ENCODE peak calls at places on chromosome 7, in five cellular contexts. I is WERI-Rb-1, T is upper lobe of right lung, W is fibroblast of lung, E is IMR-90. Q is an unnamed sample.

GRCh38 chr7:47475880-47476227 is 106.1 kb downstream of the TNS3 start:
- DNase-seq in E (no peak), I (no peak), T (no peak), W (no peak), Q (no peak)

GRCh38 chr7:17019106-17019505 is 137.3 kb upstream of the AGR3 start:
- DNase-seq in W (peak; percentile 27), E (no peak), I (no peak), T (no peak), Q (no peak)

GRCh38 chr7:25820432-25821040 is 331.5 kb upstream of the NFE2L3 start:
- DNase-seq in I (peak; percentile 16), W (no peak), E (no peak), T (no peak), Q (no peak)

GRCh38 chr7:47586925-47587324 is 5.0 kb upstream of the TNS3 start:
- DNase-seq in E (no peak), W (no peak), T (no peak), I (no peak), Q (no peak)

GRCh38 chr7:128940494-128941322 is 3.0 kb downstream of the IRF5 start:
- DNase-seq in T (peak; percentile 88), W (no peak), E (no peak), I (no peak), Q (no peak)

GRCh38 chr7:5360451-5360850 is 63.2 kb downstream of the TNRC18 start:
- DNase-seq in E (no peak), W (no peak), T (no peak), I (no peak), Q (no peak)

GRCh38 chr7:39098506-39098905 is 120.8 kb downstream of the POU6F2 start:
- DNase-seq in I (no peak), E (no peak), W (no peak), T (no peak), Q (no peak)

GRCh38 chr7:133484135-133484534 is 231.3 kb downstream of the EXOC4 start:
- DNase-seq in I (peak; percentile 12), E (no peak), T (no peak), W (peak; percentile 77), Q (no peak)

GRCh38 chr7:40649247-40649646 is 514.4 kb downstream of the SUGCT start:
- DNase-seq in W (no peak), E (no peak), T (no peak), I (no peak), Q (no peak)

GRCh38 chr7:70693300-70693689 is 438.6 kb upstream of the GALNT17 start:
- DNase-seq in E (no peak), I (no peak), W (peak; percentile 78), T (peak; percentile 69), Q (peak; percentile 59)

GRCh38 chr7:24756989-24757798 is at the start of gene GSDME:
- DNase-seq in W (peak; percentile 68), I (peak; percentile 56), T (peak; percentile 81), E (peak; percentile 59), Q (no peak)

GRCh38 chr7:84073476-84073875 is 121.1 kb downstream of the SEMA3A start:
- DNase-seq in T (no peak), W (peak; percentile 61), I (no peak), E (peak; percentile 67), Q (no peak)

GRCh38 chr7:27996141-27996540 is 184.5 kb downstream of the JAZF1 start:
- DNase-seq in I (no peak), E (no peak), W (no peak), T (no peak), Q (no peak)

GRCh38 chr7:28062197-28062988 is 118.2 kb downstream of the JAZF1 start:
- DNase-seq in T (peak; percentile 82), E (peak; percentile 65), I (peak; percentile 68), W (peak; percentile 44), Q (no peak)

GRCh38 chr7:149216402-149216801 is 21.1 kb downstream of the ZNF282 start:
- DNase-seq in E (no peak), W (no peak), I (no peak), T (no peak), Q (no peak)

GRCh38 chr7:154832557-154833138 is 170.3 kb downstream of the PAXIP1 start:
- DNase-seq in T (no peak), I (peak; percentile 22), W (no peak), E (no peak), Q (no peak)

GRCh38 chr7:136654406-136654805 is 214.0 kb upstream of the CHRM2 start:
- DNase-seq in I (no peak), E (no peak), W (peak; percentile 21), T (no peak), Q (no peak)

GRCh38 chr7:106599343-106599698 is 61.6 kb downstream of the CCDC71L start:
- DNase-seq in E (no peak), W (no peak), I (no peak), T (no peak), Q (no peak)

GRCh38 chr7:166370-167060 is 25.9 kb upstream of the FAM20C start:
- DNase-seq in T (peak; percentile 61), I (no peak), W (no peak), E (no peak), Q (no peak)

GRCh38 chr7:2159176-2159520 is 73.6 kb downstream of the MAD1L1 start:
- DNase-seq in E (no peak), T (peak; percentile 62), W (no peak), I (no peak), Q (no peak)

GRCh38 chr7:12550956-12551355 is 19.6 kb upstream of the SCIN start:
- DNase-seq in W (peak; percentile 88), T (no peak), E (peak; percentile 28), I (no peak), Q (no peak)

GRCh38 chr7:96328016-96328415 is 6.1 kb upstream of the SLC25A13 start:
- DNase-seq in T (no peak), E (no peak), W (no peak), I (no peak), Q (no peak)

GRCh38 chr7:91249506-91250233 is 14.6 kb upstream of the FZD1 start:
- DNase-seq in E (peak; percentile 76), T (no peak), W (peak; percentile 76), I (no peak), Q (peak; percentile 71)

GRCh38 chr7:151404216-151405011 is 5.4 kb downstream of the WDR86 start:
- DNase-seq in I (no peak), T (peak; percentile 82), W (peak; percentile 14), E (no peak), Q (no peak)

GRCh38 chr7:111232249-111233084 is 141.5 kb downstream of the LRRN3 start:
- DNase-seq in I (no peak), T (no peak), E (peak; percentile 75), W (peak; percentile 76), Q (peak; percentile 51)

GRCh38 chr7:129210256-129210988 is 14.4 kb upstream of the AHCYL2 start:
- DNase-seq in W (peak; percentile 25), I (peak; percentile 73), E (peak; percentile 44), T (peak; percentile 88), Q (no peak)

GRCh38 chr7:71633571-71634008 is 501.6 kb downstream of the GALNT17 start:
- DNase-seq in W (peak; percentile 97), E (peak; percentile 3), T (no peak), I (no peak), Q (peak; percentile 83)

GRCh38 chr7:66557214-66558200 is 71.2 kb upstream of the KCTD7 start:
- DNase-seq in I (peak; percentile 68), T (peak; percentile 86), W (peak; percentile 16), E (peak; percentile 31), Q (no peak)

GRCh38 chr7:101185258-101185839 is 5.3 kb upstream of the NAT16 start:
- DNase-seq in I (no peak), T (no peak), E (peak; percentile 55), W (peak; percentile 58), Q (peak; percentile 92)

GRCh38 chr7:45889367-45890067 is 1.2 kb downstream of the IGFBP1 start:
- DNase-seq in T (no peak), I (no peak), E (no peak), W (no peak), Q (no peak)

GRCh38 chr7:45888993-45889366 is 692 bp downstream of the IGFBP1 start:
- DNase-seq in E (no peak), I (no peak), T (no peak), W (no peak), Q (no peak)

GRCh38 chr7:45886931-45887667 is 1.2 kb upstream of the IGFBP1 start:
- DNase-seq in T (no peak), I (no peak), E (no peak), W (no peak), Q (no peak)

GRCh38 chr7:45890125-45890901 is 2.0 kb downstream of the IGFBP1 start:
- DNase-seq in T (no peak), I (no peak), E (no peak), W (no peak), Q (no peak)

GRCh38 chr7:45888185-45888992 is at the start of gene IGFBP1:
- DNase-seq in W (peak; percentile 45), E (peak; percentile 25), I (peak; percentile 26), T (no peak), Q (no peak)
- H3K4me3 ChIP-seq in W (peak within 1 kb of the TSS; percentile 36), E (peak within 1 kb of the TSS; percentile 25), I (peak within 1 kb of the TSS; percentile 40), T (no peak within 1 kb of the TSS), Q (peak within 1 kb of the TSS; percentile 46)

GRCh38 chr7:120554960-120555571 is 282.1 kb downstream of the KCND2 start:
- DNase-seq in I (peak; percentile 60), E (peak; percentile 47), T (no peak), W (peak; percentile 44), Q (no peak)
- TF ChIP-seq CTCF in I (peak; percentile 58), E (peak; percentile 71), T (peak; percentile 66), W (peak; percentile 56), Q (peak; percentile 92)

GRCh38 chr7:18509491-18509890 is 13.9 kb downstream of the HDAC9 start:
- DNase-seq in T (no peak), W (no peak), I (no peak), E (peak; percentile 4), Q (no peak)
- H3K4me3 ChIP-seq in T (no peak overlapping the region), W (peak overlapping the region; percentile 54), I (no peak overlapping the region), E (peak overlapping the region; percentile 68), Q (peak overlapping the region; percentile 61)

GRCh38 chr7:43303740-43304241 is 191.3 kb downstream of the HECW1 start:
- DNase-seq in I (no peak), T (no peak), E (peak; percentile 2), W (peak; percentile 66), Q (no peak)

GRCh38 chr7:43307522-43307921 is 195.1 kb downstream of the HECW1 start:
- DNase-seq in I (no peak), T (no peak), E (no peak), W (no peak), Q (no peak)

GRCh38 chr7:43311694-43312093 is 199.2 kb downstream of the HECW1 start:
- DNase-seq in E (no peak), T (no peak), W (no peak), I (no peak), Q (no peak)

GRCh38 chr7:43313628-43314378 is 201.4 kb downstream of the HECW1 start:
- DNase-seq in E (no peak), I (no peak), T (no peak), W (no peak), Q (no peak)

GRCh38 chr7:43308913-43309789 is 196.7 kb downstream of the HECW1 start:
- DNase-seq in I (no peak), E (no peak), W (no peak), T (no peak), Q (no peak)
- TF ChIP-seq CTCF in I (no peak), E (no peak), W (no peak), T (no peak), Q (peak; percentile 26)

Q was measured in epithelial cell of proximal tubule.